ENCODE peak calls at places on chromosomes 5 and 9, in ten cellular contexts. One of them, this sample, is unnamed.

GRCh38 chr5:169650701-169651331 is 13.7 kb downstream of the DOCK2 start:
- DNase-seq in neural crest cell: no peak
- DNase-seq in lung: no peak
- DNase-seq in RWPE1: no peak
- DNase-seq in BJ: no peak
- DNase-seq in AG04450: peak
- DNase-seq in fibroblast of pulmonary artery: peak
- DNase-seq in DND-41: no peak
- DNase-seq in fibroblast of the aortic adventitia: peak
- DNase-seq in GM12865: peak
- DNase-seq in this sample: no peak

GRCh38 chr9:122797316-122798033 is 2.4 kb upstream of the OR1K1 start:
- DNase-seq in neural crest cell: no peak
- DNase-seq in lung: no peak
- DNase-seq in RWPE1: no peak
- DNase-seq in BJ: no peak
- DNase-seq in AG04450: no peak
- DNase-seq in fibroblast of pulmonary artery: no peak
- DNase-seq in DND-41: no peak
- DNase-seq in fibroblast of the aortic adventitia: no peak
- DNase-seq in GM12865: no peak
- DNase-seq in this sample: no peak

GRCh38 chr9:109206670-109207069 is 39.6 kb upstream of the FRRS1L start:
- DNase-seq in neural crest cell: no peak
- DNase-seq in lung: no peak
- DNase-seq in RWPE1: no peak
- DNase-seq in BJ: no peak
- DNase-seq in AG04450: no peak
- DNase-seq in fibroblast of pulmonary artery: no peak
- DNase-seq in DND-41: peak
- DNase-seq in fibroblast of the aortic adventitia: no peak
- DNase-seq in GM12865: no peak
- DNase-seq in this sample: no peak

GRCh38 chr5:3980146-3980545 is 384.5 kb downstream of the IRX1 start:
- DNase-seq in neural crest cell: no peak
- DNase-seq in lung: no peak
- DNase-seq in RWPE1: no peak
- DNase-seq in BJ: no peak
- DNase-seq in AG04450: no peak
- DNase-seq in fibroblast of pulmonary artery: no peak
- DNase-seq in DND-41: peak
- DNase-seq in fibroblast of the aortic adventitia: no peak
- DNase-seq in GM12865: no peak
- DNase-seq in this sample: no peak

GRCh38 chr5:129361441-129362025 is 98.6 kb upstream of the ADAMTS19 start:
- DNase-seq in neural crest cell: no peak
- DNase-seq in lung: no peak
- DNase-seq in RWPE1: no peak
- DNase-seq in BJ: no peak
- DNase-seq in AG04450: no peak
- DNase-seq in fibroblast of pulmonary artery: peak
- DNase-seq in DND-41: no peak
- DNase-seq in fibroblast of the aortic adventitia: peak
- DNase-seq in GM12865: peak
- DNase-seq in this sample: no peak

GRCh38 chr5:36689225-36689624 is 82.8 kb downstream of the SLC1A3 start:
- DNase-seq in neural crest cell: no peak
- DNase-seq in lung: no peak
- DNase-seq in RWPE1: peak
- DNase-seq in BJ: no peak
- DNase-seq in AG04450: no peak
- DNase-seq in fibroblast of pulmonary artery: no peak
- DNase-seq in DND-41: no peak
- DNase-seq in fibroblast of the aortic adventitia: peak
- DNase-seq in GM12865: peak
- DNase-seq in this sample: no peak

GRCh38 chr5:127031147-127031862 is 947 bp upstream of the MARCHF3 start:
- DNase-seq in neural crest cell: no peak
- DNase-seq in lung: no peak
- DNase-seq in RWPE1: no peak
- DNase-seq in BJ: no peak
- DNase-seq in AG04450: no peak
- DNase-seq in fibroblast of pulmonary artery: no peak
- DNase-seq in DND-41: no peak
- DNase-seq in fibroblast of the aortic adventitia: no peak
- DNase-seq in GM12865: peak
- DNase-seq in this sample: no peak

GRCh38 chr9:121675969-121676822 is 24.8 kb downstream of the DAB2IP start:
- DNase-seq in neural crest cell: no peak
- DNase-seq in lung: no peak
- DNase-seq in RWPE1: no peak
- DNase-seq in BJ: no peak
- DNase-seq in AG04450: no peak
- DNase-seq in fibroblast of pulmonary artery: no peak
- DNase-seq in DND-41: no peak
- DNase-seq in fibroblast of the aortic adventitia: no peak
- DNase-seq in GM12865: no peak
- DNase-seq in this sample: no peak

DNA sequence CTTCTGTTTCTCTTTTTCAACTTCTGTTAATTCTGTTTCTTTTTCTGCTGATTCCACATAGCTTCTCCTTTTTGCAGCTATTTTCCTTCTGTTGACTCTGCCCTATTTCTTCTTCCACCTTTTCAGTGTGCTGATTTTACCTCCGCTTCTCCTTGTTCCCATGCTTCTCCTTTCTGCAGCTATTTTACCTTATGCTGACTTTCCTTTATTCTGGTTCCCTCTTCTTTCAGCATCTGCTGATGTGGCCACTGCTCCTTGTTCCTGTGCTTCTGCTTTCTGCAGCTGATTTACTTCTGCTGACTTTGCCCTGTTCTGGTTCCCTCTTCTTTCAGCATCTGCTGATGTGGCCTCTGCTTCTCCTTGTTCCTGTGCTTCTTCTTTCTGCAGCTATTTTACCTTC is 58.8 kb downstream of the HACD4 start:
- DNase-seq in neural crest cell: no peak
- DNase-seq in lung: no peak
- DNase-seq in RWPE1: no peak
- DNase-seq in BJ: no peak
- DNase-seq in AG04450: no peak
- DNase-seq in fibroblast of pulmonary artery: no peak
- DNase-seq in DND-41: no peak
- DNase-seq in fibroblast of the aortic adventitia: no peak
- DNase-seq in GM12865: no peak
- DNase-seq in this sample: no peak
- TF ChIP-seq CTCF in neural crest cell: no peak
- TF ChIP-seq CTCF in lung: no peak
- TF ChIP-seq CTCF in RWPE1: no peak
- TF ChIP-seq CTCF in BJ: no peak
- TF ChIP-seq CTCF in AG04450: no peak
- TF ChIP-seq CTCF in fibroblast of pulmonary artery: no peak
- TF ChIP-seq CTCF in DND-41: no peak
- TF ChIP-seq CTCF in fibroblast of the aortic adventitia: no peak
- TF ChIP-seq CTCF in GM12865: no peak
- TF ChIP-seq CTCF in this sample: no peak

GRCh38 chr9:117253256-117253655 is 161.6 kb downstream of the ASTN2 start:
- DNase-seq in neural crest cell: no peak
- DNase-seq in lung: no peak
- DNase-seq in RWPE1: no peak
- DNase-seq in BJ: no peak
- DNase-seq in AG04450: no peak
- DNase-seq in fibroblast of pulmonary artery: no peak
- DNase-seq in DND-41: no peak
- DNase-seq in fibroblast of the aortic adventitia: no peak
- DNase-seq in GM12865: no peak
- DNase-seq in this sample: no peak

GRCh38 chr9:117249799-117250198 is 165.1 kb downstream of the ASTN2 start:
- DNase-seq in neural crest cell: no peak
- DNase-seq in lung: no peak
- DNase-seq in RWPE1: no peak
- DNase-seq in BJ: no peak
- DNase-seq in AG04450: no peak
- DNase-seq in fibroblast of pulmonary artery: no peak
- DNase-seq in DND-41: no peak
- DNase-seq in fibroblast of the aortic adventitia: no peak
- DNase-seq in GM12865: no peak
- DNase-seq in this sample: no peak

GRCh38 chr9:117245225-117245624 is 169.6 kb downstream of the ASTN2 start:
- DNase-seq in neural crest cell: no peak
- DNase-seq in lung: no peak
- DNase-seq in RWPE1: no peak
- DNase-seq in BJ: no peak
- DNase-seq in AG04450: no peak
- DNase-seq in fibroblast of pulmonary artery: no peak
- DNase-seq in DND-41: no peak
- DNase-seq in fibroblast of the aortic adventitia: no peak
- DNase-seq in GM12865: no peak
- DNase-seq in this sample: no peak

GRCh38 chr9:117250610-117251215 is 164.1 kb downstream of the ASTN2 start:
- DNase-seq in neural crest cell: no peak
- DNase-seq in lung: no peak
- DNase-seq in RWPE1: no peak
- DNase-seq in BJ: no peak
- DNase-seq in AG04450: no peak
- DNase-seq in fibroblast of pulmonary artery: no peak
- DNase-seq in DND-41: no peak
- DNase-seq in fibroblast of the aortic adventitia: no peak
- DNase-seq in GM12865: no peak
- DNase-seq in this sample: no peak

DNA sequence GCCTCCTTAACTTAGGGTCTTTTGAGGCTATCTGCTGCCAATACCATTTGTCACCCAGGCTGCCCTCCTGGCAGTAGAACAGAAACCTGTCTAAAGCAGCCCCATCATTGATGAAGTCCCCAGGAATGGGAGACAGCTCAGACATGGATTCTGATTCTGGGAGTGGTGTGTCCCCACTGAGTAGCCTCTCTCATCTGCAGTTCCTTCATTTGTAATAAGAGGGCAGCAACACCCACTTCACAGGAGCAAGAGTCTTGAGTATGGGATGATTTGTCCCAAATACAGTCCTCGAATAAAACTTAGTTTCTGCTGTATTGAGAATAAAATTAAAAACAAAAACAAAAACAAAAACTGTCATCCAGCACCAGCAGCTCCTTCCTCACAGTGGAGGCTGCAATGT is 167.6 kb downstream of the ASTN2 start:
- DNase-seq in neural crest cell: no peak
- DNase-seq in lung: no peak
- DNase-seq in RWPE1: peak
- DNase-seq in BJ: no peak
- DNase-seq in AG04450: no peak
- DNase-seq in fibroblast of pulmonary artery: no peak
- DNase-seq in DND-41: no peak
- DNase-seq in fibroblast of the aortic adventitia: no peak
- DNase-seq in GM12865: peak
- DNase-seq in this sample: peak
- TF ChIP-seq CTCF in neural crest cell: peak
- TF ChIP-seq CTCF in lung: no peak
- TF ChIP-seq CTCF in RWPE1: no peak
- TF ChIP-seq CTCF in BJ: peak
- TF ChIP-seq CTCF in AG04450: no peak
- TF ChIP-seq CTCF in fibroblast of pulmonary artery: peak
- TF ChIP-seq CTCF in DND-41: peak
- TF ChIP-seq CTCF in fibroblast of the aortic adventitia: no peak
- TF ChIP-seq CTCF in GM12865: peak
- TF ChIP-seq CTCF in this sample: peak

GRCh38 chr5:7686794-7687193 is 164.1 kb downstream of the CFAP90 start:
- DNase-seq in neural crest cell: no peak
- DNase-seq in lung: no peak
- DNase-seq in RWPE1: no peak
- DNase-seq in BJ: no peak
- DNase-seq in AG04450: no peak
- DNase-seq in fibroblast of pulmonary artery: no peak
- DNase-seq in DND-41: no peak
- DNase-seq in fibroblast of the aortic adventitia: no peak
- DNase-seq in GM12865: no peak
- DNase-seq in this sample: no peak

GRCh38 chr5:7680260-7680659 is 170.7 kb downstream of the CFAP90 start:
- DNase-seq in neural crest cell: no peak
- DNase-seq in lung: no peak
- DNase-seq in RWPE1: no peak
- DNase-seq in BJ: no peak
- DNase-seq in AG04450: no peak
- DNase-seq in fibroblast of pulmonary artery: no peak
- DNase-seq in DND-41: no peak
- DNase-seq in fibroblast of the aortic adventitia: no peak
- DNase-seq in GM12865: no peak
- DNase-seq in this sample: no peak

GRCh38 chr5:7682379-7682778 is 168.6 kb downstream of the CFAP90 start:
- DNase-seq in neural crest cell: no peak
- DNase-seq in lung: no peak
- DNase-seq in RWPE1: no peak
- DNase-seq in BJ: no peak
- DNase-seq in AG04450: no peak
- DNase-seq in fibroblast of pulmonary artery: no peak
- DNase-seq in DND-41: no peak
- DNase-seq in fibroblast of the aortic adventitia: no peak
- DNase-seq in GM12865: no peak
- DNase-seq in this sample: no peak

GRCh38 chr5:7679663-7680062 is 171.3 kb downstream of the CFAP90 start:
- DNase-seq in neural crest cell: no peak
- DNase-seq in lung: no peak
- DNase-seq in RWPE1: no peak
- DNase-seq in BJ: no peak
- DNase-seq in AG04450: no peak
- DNase-seq in fibroblast of pulmonary artery: no peak
- DNase-seq in DND-41: no peak
- DNase-seq in fibroblast of the aortic adventitia: no peak
- DNase-seq in GM12865: no peak
- DNase-seq in this sample: no peak

DNA sequence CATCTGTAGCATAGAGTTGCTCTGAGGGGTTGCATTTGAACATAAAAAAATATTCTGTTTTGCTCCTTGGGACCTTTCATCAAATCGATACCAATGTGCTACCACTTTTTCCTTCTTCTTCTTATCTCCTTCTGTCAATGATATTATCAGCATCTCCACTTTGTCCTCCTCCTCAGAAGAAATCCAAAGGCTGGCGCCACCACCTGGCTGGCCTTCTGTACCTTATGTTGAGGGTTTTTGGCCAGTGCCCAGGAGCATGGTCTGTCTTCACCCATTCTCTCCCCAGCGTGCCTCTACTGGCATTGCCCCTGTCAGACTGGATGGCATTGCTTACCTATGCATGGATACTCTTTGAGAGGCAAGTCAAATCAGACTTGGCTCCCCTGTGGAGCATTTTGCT is 167.2 kb downstream of the CFAP90 start:
- DNase-seq in neural crest cell: no peak
- DNase-seq in lung: no peak
- DNase-seq in RWPE1: no peak
- DNase-seq in BJ: no peak
- DNase-seq in AG04450: no peak
- DNase-seq in fibroblast of pulmonary artery: no peak
- DNase-seq in DND-41: no peak
- DNase-seq in fibroblast of the aortic adventitia: no peak
- DNase-seq in GM12865: no peak
- DNase-seq in this sample: no peak
- TF ChIP-seq CTCF in neural crest cell: no peak
- TF ChIP-seq CTCF in lung: no peak
- TF ChIP-seq CTCF in RWPE1: no peak
- TF ChIP-seq CTCF in BJ: no peak
- TF ChIP-seq CTCF in AG04450: no peak
- TF ChIP-seq CTCF in fibroblast of pulmonary artery: no peak
- TF ChIP-seq CTCF in DND-41: no peak
- TF ChIP-seq CTCF in fibroblast of the aortic adventitia: no peak
- TF ChIP-seq CTCF in GM12865: no peak
- TF ChIP-seq CTCF in this sample: no peak

GRCh38 chr9:129513282-129513681 is 107.6 kb downstream of the C9orf50 start:
- DNase-seq in neural crest cell: no peak
- DNase-seq in lung: no peak
- DNase-seq in RWPE1: no peak
- DNase-seq in BJ: no peak
- DNase-seq in AG04450: no peak
- DNase-seq in fibroblast of pulmonary artery: no peak
- DNase-seq in DND-41: no peak
- DNase-seq in fibroblast of the aortic adventitia: no peak
- DNase-seq in GM12865: no peak
- DNase-seq in this sample: no peak

GRCh38 chr9:129514891-129515290 is 106.0 kb downstream of the C9orf50 start:
- DNase-seq in neural crest cell: no peak
- DNase-seq in lung: no peak
- DNase-seq in RWPE1: no peak
- DNase-seq in BJ: no peak
- DNase-seq in AG04450: no peak
- DNase-seq in fibroblast of pulmonary artery: no peak
- DNase-seq in DND-41: no peak
- DNase-seq in fibroblast of the aortic adventitia: no peak
- DNase-seq in GM12865: no peak
- DNase-seq in this sample: no peak

GRCh38 chr9:129514497-129514867 is 106.4 kb downstream of the C9orf50 start:
- DNase-seq in neural crest cell: no peak
- DNase-seq in lung: no peak
- DNase-seq in RWPE1: no peak
- DNase-seq in BJ: no peak
- DNase-seq in AG04450: no peak
- DNase-seq in fibroblast of pulmonary artery: no peak
- DNase-seq in DND-41: no peak
- DNase-seq in fibroblast of the aortic adventitia: no peak
- DNase-seq in GM12865: no peak
- DNase-seq in this sample: no peak

GRCh38 chr9:129511320-129511900 is 109.5 kb downstream of the C9orf50 start:
- DNase-seq in neural crest cell: no peak
- DNase-seq in lung: no peak
- DNase-seq in RWPE1: no peak
- DNase-seq in BJ: no peak
- DNase-seq in AG04450: no peak
- DNase-seq in fibroblast of pulmonary artery: no peak
- DNase-seq in DND-41: no peak
- DNase-seq in fibroblast of the aortic adventitia: no peak
- DNase-seq in GM12865: no peak
- DNase-seq in this sample: no peak

GRCh38 chr9:129513856-129514496 is 106.9 kb downstream of the C9orf50 start:
- DNase-seq in neural crest cell: no peak
- DNase-seq in lung: no peak
- DNase-seq in RWPE1: no peak
- DNase-seq in BJ: no peak
- DNase-seq in AG04450: no peak
- DNase-seq in fibroblast of pulmonary artery: no peak
- DNase-seq in DND-41: no peak
- DNase-seq in fibroblast of the aortic adventitia: no peak
- DNase-seq in GM12865: no peak
- DNase-seq in this sample: no peak
- TF ChIP-seq CTCF in neural crest cell: no peak
- TF ChIP-seq CTCF in lung: no peak
- TF ChIP-seq CTCF in RWPE1: no peak
- TF ChIP-seq CTCF in BJ: no peak
- TF ChIP-seq CTCF in AG04450: no peak
- TF ChIP-seq CTCF in fibroblast of pulmonary artery: no peak
- TF ChIP-seq CTCF in DND-41: no peak
- TF ChIP-seq CTCF in fibroblast of the aortic adventitia: no peak
- TF ChIP-seq CTCF in GM12865: no peak
- TF ChIP-seq CTCF in this sample: no peak